ENCODE peak calls at places on chromosomes 12 and 14, in ten cellular contexts. U is fibroblast of the conjunctiva, M is glutamatergic neuron, A is fibroblast of mammary gland, V is endothelial cell, Q is B cell, P is CMK, S is GM03348, W is pulmonary artery endothelial cell, N is aorta. K is an unnamed sample.

GRCh38 chr14:22471545-22472121 is 117.4 kb downstream of the DAD1 start:
- DNase-seq in M (peak; percentile 70), S (peak; percentile 23), P (no peak), W (no peak), A (peak; percentile 37), V (peak; percentile 55), Q (no peak), N (no peak), U (no peak), K (no peak)

GRCh38 chr12:2248087-2248900 is 195.5 kb downstream of the CACNA1C start:
- DNase-seq in P (no peak), W (no peak), N (no peak), A (peak; percentile 33), S (no peak), Q (no peak), M (no peak), U (no peak), V (no peak), K (no peak)

GRCh38 chr12:66984962-66985361 is 284.2 kb upstream of the CAND1 start:
- DNase-seq in N (no peak), P (no peak), W (no peak), M (no peak), Q (no peak), S (no peak), V (no peak), U (no peak), A (no peak), K (no peak)

GRCh38 chr14:61467281-61467680 is 145.9 kb downstream of the PRKCH start:
- DNase-seq in V (no peak), S (no peak), W (no peak), A (no peak), U (no peak), M (no peak), Q (no peak), N (no peak), P (no peak), K (no peak)

GRCh38 chr12:69101505-69101904 is 137.9 kb upstream of the CPSF6 start:
- DNase-seq in S (no peak), M (no peak), V (no peak), W (no peak), Q (no peak), N (no peak), U (peak; percentile 96), A (peak; percentile 86), P (no peak), K (no peak)

GRCh38 chr14:92897922-92898599 is 24.9 kb upstream of the CHGA start:
- DNase-seq in A (peak; percentile 10), P (no peak), S (no peak), M (no peak), W (no peak), U (no peak), Q (no peak), V (no peak), N (peak; percentile 51), K (no peak)

GRCh38 chr14:99947695-99948094 is 117.5 kb upstream of the EVL start:
- DNase-seq in W (no peak), M (no peak), V (no peak), A (peak; percentile 49), U (no peak), N (no peak), S (peak; percentile 39), P (no peak), Q (no peak), K (no peak)

GRCh38 chr12:124720019-124720686 is 143.5 kb downstream of the SCARB1 start:
- DNase-seq in U (no peak), A (peak; percentile 88), P (no peak), S (peak; percentile 69), W (no peak), V (no peak), N (no peak), M (no peak), Q (no peak), K (no peak)

GRCh38 chr12:80262372-80263170 is 163.2 kb downstream of the OTOGL start:
- DNase-seq in W (no peak), V (no peak), Q (no peak), S (peak; percentile 22), P (no peak), M (no peak), U (no peak), A (peak; percentile 54), N (no peak), K (no peak)